ENCODE peak calls at places on chromosomes 16 and 17, in four cellular contexts. One of them, this sample, is unnamed.

GRCh38 chr17:11719852-11720251 is 121.6 kb downstream of the DNAH9 start:
- DNase-seq in stimulated activated CD4-positive, alpha-beta T cell treated with anti-CD3 and anti-CD28 coated beads, Interleukin-12 subunit alpha, Interleukin-12 subunit beta, amount 100 ng/mL, for 24 hours: no peak
- DNase-seq in HFF-Myc: no peak
- DNase-seq in activated CD8-positive, alpha-beta T cell treated with anti-CD3 and anti-CD28 coated beads for 36 hours: no peak
- DNase-seq in this sample: no peak

GRCh38 chr16:53518550-53519416 is 15.8 kb upstream of the AKTIP start:
- DNase-seq in stimulated activated CD4-positive, alpha-beta T cell treated with anti-CD3 and anti-CD28 coated beads, Interleukin-12 subunit alpha, Interleukin-12 subunit beta, amount 100 ng/mL, for 24 hours: peak; percentile 36
- DNase-seq in HFF-Myc: peak; percentile 69
- DNase-seq in activated CD8-positive, alpha-beta T cell treated with anti-CD3 and anti-CD28 coated beads for 36 hours: peak; percentile 92
- DNase-seq in this sample: peak; percentile 94

GRCh38 chr17:35791681-35792350 is 3.6 kb downstream of the MMP28 start:
- DNase-seq in stimulated activated CD4-positive, alpha-beta T cell treated with anti-CD3 and anti-CD28 coated beads, Interleukin-12 subunit alpha, Interleukin-12 subunit beta, amount 100 ng/mL, for 24 hours: no peak
- DNase-seq in HFF-Myc: no peak
- DNase-seq in activated CD8-positive, alpha-beta T cell treated with anti-CD3 and anti-CD28 coated beads for 36 hours: no peak
- DNase-seq in this sample: no peak

GRCh38 chr17:28612936-28613872 is 781 bp downstream of the RSKR start:
- DNase-seq in stimulated activated CD4-positive, alpha-beta T cell treated with anti-CD3 and anti-CD28 coated beads, Interleukin-12 subunit alpha, Interleukin-12 subunit beta, amount 100 ng/mL, for 24 hours: no peak
- DNase-seq in HFF-Myc: no peak
- DNase-seq in activated CD8-positive, alpha-beta T cell treated with anti-CD3 and anti-CD28 coated beads for 36 hours: peak; percentile 55
- DNase-seq in this sample: peak; percentile 45

GRCh38 chr16:63461248-63461841 is 1425.1 kb upstream of the CDH8 start:
- DNase-seq in stimulated activated CD4-positive, alpha-beta T cell treated with anti-CD3 and anti-CD28 coated beads, Interleukin-12 subunit alpha, Interleukin-12 subunit beta, amount 100 ng/mL, for 24 hours: no peak
- DNase-seq in HFF-Myc: peak; percentile 7
- DNase-seq in activated CD8-positive, alpha-beta T cell treated with anti-CD3 and anti-CD28 coated beads for 36 hours: no peak
- DNase-seq in this sample: no peak

GRCh38 chr16:16867994-16868393 is 489.1 kb downstream of the NPIPA7 start:
- DNase-seq in stimulated activated CD4-positive, alpha-beta T cell treated with anti-CD3 and anti-CD28 coated beads, Interleukin-12 subunit alpha, Interleukin-12 subunit beta, amount 100 ng/mL, for 24 hours: no peak
- DNase-seq in HFF-Myc: no peak
- DNase-seq in activated CD8-positive, alpha-beta T cell treated with anti-CD3 and anti-CD28 coated beads for 36 hours: no peak
- DNase-seq in this sample: no peak

GRCh38 chr16:65967376-65967775 is 399.1 kb upstream of the CDH5 start:
- DNase-seq in stimulated activated CD4-positive, alpha-beta T cell treated with anti-CD3 and anti-CD28 coated beads, Interleukin-12 subunit alpha, Interleukin-12 subunit beta, amount 100 ng/mL, for 24 hours: no peak
- DNase-seq in HFF-Myc: peak; percentile 42
- DNase-seq in activated CD8-positive, alpha-beta T cell treated with anti-CD3 and anti-CD28 coated beads for 36 hours: no peak
- DNase-seq in this sample: no peak

GRCh38 chr17:75472119-75472518 is 15.7 kb downstream of the TMEM94 start:
- DNase-seq in stimulated activated CD4-positive, alpha-beta T cell treated with anti-CD3 and anti-CD28 coated beads, Interleukin-12 subunit alpha, Interleukin-12 subunit beta, amount 100 ng/mL, for 24 hours: no peak
- DNase-seq in HFF-Myc: no peak
- DNase-seq in activated CD8-positive, alpha-beta T cell treated with anti-CD3 and anti-CD28 coated beads for 36 hours: no peak
- DNase-seq in this sample: no peak

GRCh38 chr17:38871247-38871991 is 1.6 kb downstream of the LASP1 start:
- DNase-seq in stimulated activated CD4-positive, alpha-beta T cell treated with anti-CD3 and anti-CD28 coated beads, Interleukin-12 subunit alpha, Interleukin-12 subunit beta, amount 100 ng/mL, for 24 hours: no peak
- DNase-seq in HFF-Myc: no peak
- DNase-seq in activated CD8-positive, alpha-beta T cell treated with anti-CD3 and anti-CD28 coated beads for 36 hours: peak; percentile 94
- DNase-seq in this sample: peak; percentile 67

GRCh38 chr16:68490829-68491575 is 42.7 kb upstream of the SMPD3 start:
- DNase-seq in stimulated activated CD4-positive, alpha-beta T cell treated with anti-CD3 and anti-CD28 coated beads, Interleukin-12 subunit alpha, Interleukin-12 subunit beta, amount 100 ng/mL, for 24 hours: no peak
- DNase-seq in HFF-Myc: no peak
- DNase-seq in activated CD8-positive, alpha-beta T cell treated with anti-CD3 and anti-CD28 coated beads for 36 hours: no peak
- DNase-seq in this sample: peak; percentile 64

GRCh38 chr16:56354746-56355145 is 70.6 kb downstream of the AMFR start:
- DNase-seq in stimulated activated CD4-positive, alpha-beta T cell treated with anti-CD3 and anti-CD28 coated beads, Interleukin-12 subunit alpha, Interleukin-12 subunit beta, amount 100 ng/mL, for 24 hours: no peak
- DNase-seq in HFF-Myc: no peak
- DNase-seq in activated CD8-positive, alpha-beta T cell treated with anti-CD3 and anti-CD28 coated beads for 36 hours: no peak
- DNase-seq in this sample: no peak

GRCh38 chr17:83056583-83057396 is 22.6 kb upstream of the METRNL start:
- DNase-seq in stimulated activated CD4-positive, alpha-beta T cell treated with anti-CD3 and anti-CD28 coated beads, Interleukin-12 subunit alpha, Interleukin-12 subunit beta, amount 100 ng/mL, for 24 hours: no peak
- DNase-seq in HFF-Myc: no peak
- DNase-seq in activated CD8-positive, alpha-beta T cell treated with anti-CD3 and anti-CD28 coated beads for 36 hours: no peak
- DNase-seq in this sample: no peak

GRCh38 chr17:31434404-31435050 is 43.1 kb downstream of the RAB11FIP4 start:
- DNase-seq in stimulated activated CD4-positive, alpha-beta T cell treated with anti-CD3 and anti-CD28 coated beads, Interleukin-12 subunit alpha, Interleukin-12 subunit beta, amount 100 ng/mL, for 24 hours: no peak
- DNase-seq in HFF-Myc: no peak
- DNase-seq in activated CD8-positive, alpha-beta T cell treated with anti-CD3 and anti-CD28 coated beads for 36 hours: no peak
- DNase-seq in this sample: no peak

GRCh38 chr16:27463741-27464662 is 62.0 kb downstream of the IL21R start:
- DNase-seq in stimulated activated CD4-positive, alpha-beta T cell treated with anti-CD3 and anti-CD28 coated beads, Interleukin-12 subunit alpha, Interleukin-12 subunit beta, amount 100 ng/mL, for 24 hours: no peak
- DNase-seq in HFF-Myc: no peak
- DNase-seq in activated CD8-positive, alpha-beta T cell treated with anti-CD3 and anti-CD28 coated beads for 36 hours: peak; percentile 85
- DNase-seq in this sample: no peak

GRCh38 chr17:78737332-78737731 is 44.7 kb downstream of the CYTH1 start:
- DNase-seq in stimulated activated CD4-positive, alpha-beta T cell treated with anti-CD3 and anti-CD28 coated beads, Interleukin-12 subunit alpha, Interleukin-12 subunit beta, amount 100 ng/mL, for 24 hours: no peak
- DNase-seq in HFF-Myc: no peak
- DNase-seq in activated CD8-positive, alpha-beta T cell treated with anti-CD3 and anti-CD28 coated beads for 36 hours: no peak
- DNase-seq in this sample: no peak

GRCh38 chr16:29876186-29876577 is 13.2 kb upstream of the CDIPT start:
- DNase-seq in stimulated activated CD4-positive, alpha-beta T cell treated with anti-CD3 and anti-CD28 coated beads, Interleukin-12 subunit alpha, Interleukin-12 subunit beta, amount 100 ng/mL, for 24 hours: no peak
- DNase-seq in HFF-Myc: no peak
- DNase-seq in activated CD8-positive, alpha-beta T cell treated with anti-CD3 and anti-CD28 coated beads for 36 hours: no peak
- DNase-seq in this sample: no peak

GRCh38 chr16:81492307-81492706 is 47.7 kb downstream of the CMIP start:
- DNase-seq in stimulated activated CD4-positive, alpha-beta T cell treated with anti-CD3 and anti-CD28 coated beads, Interleukin-12 subunit alpha, Interleukin-12 subunit beta, amount 100 ng/mL, for 24 hours: no peak
- DNase-seq in HFF-Myc: no peak
- DNase-seq in activated CD8-positive, alpha-beta T cell treated with anti-CD3 and anti-CD28 coated beads for 36 hours: no peak
- DNase-seq in this sample: no peak

GRCh38 chr16:72091217-72091616 is 2.2 kb downstream of the TXNL4B start:
- DNase-seq in stimulated activated CD4-positive, alpha-beta T cell treated with anti-CD3 and anti-CD28 coated beads, Interleukin-12 subunit alpha, Interleukin-12 subunit beta, amount 100 ng/mL, for 24 hours: no peak
- DNase-seq in HFF-Myc: no peak
- DNase-seq in activated CD8-positive, alpha-beta T cell treated with anti-CD3 and anti-CD28 coated beads for 36 hours: no peak
- DNase-seq in this sample: no peak

GRCh38 chr16:30040221-30040620 is 9.2 kb upstream of the TLCD3B start:
- DNase-seq in stimulated activated CD4-positive, alpha-beta T cell treated with anti-CD3 and anti-CD28 coated beads, Interleukin-12 subunit alpha, Interleukin-12 subunit beta, amount 100 ng/mL, for 24 hours: no peak
- DNase-seq in HFF-Myc: no peak
- DNase-seq in activated CD8-positive, alpha-beta T cell treated with anti-CD3 and anti-CD28 coated beads for 36 hours: no peak
- DNase-seq in this sample: no peak

GRCh38 chr16:86529160-86529559 is 18.8 kb downstream of the FOXF1 start:
- DNase-seq in stimulated activated CD4-positive, alpha-beta T cell treated with anti-CD3 and anti-CD28 coated beads, Interleukin-12 subunit alpha, Interleukin-12 subunit beta, amount 100 ng/mL, for 24 hours: no peak
- DNase-seq in HFF-Myc: no peak
- DNase-seq in activated CD8-positive, alpha-beta T cell treated with anti-CD3 and anti-CD28 coated beads for 36 hours: no peak
- DNase-seq in this sample: no peak

GRCh38 chr17:73042809-73043685 is 49.4 kb downstream of the SLC39A11 start:
- DNase-seq in stimulated activated CD4-positive, alpha-beta T cell treated with anti-CD3 and anti-CD28 coated beads, Interleukin-12 subunit alpha, Interleukin-12 subunit beta, amount 100 ng/mL, for 24 hours: no peak
- DNase-seq in HFF-Myc: no peak
- DNase-seq in activated CD8-positive, alpha-beta T cell treated with anti-CD3 and anti-CD28 coated beads for 36 hours: no peak
- DNase-seq in this sample: no peak

GRCh38 chr17:39178516-39178915 is 12.6 kb upstream of the ARL5C start:
- DNase-seq in stimulated activated CD4-positive, alpha-beta T cell treated with anti-CD3 and anti-CD28 coated beads, Interleukin-12 subunit alpha, Interleukin-12 subunit beta, amount 100 ng/mL, for 24 hours: no peak
- DNase-seq in HFF-Myc: no peak
- DNase-seq in activated CD8-positive, alpha-beta T cell treated with anti-CD3 and anti-CD28 coated beads for 36 hours: no peak
- DNase-seq in this sample: no peak

GRCh38 chr16:5025171-5025632 is 8.5 kb downstream of the NAGPA start:
- DNase-seq in stimulated activated CD4-positive, alpha-beta T cell treated with anti-CD3 and anti-CD28 coated beads, Interleukin-12 subunit alpha, Interleukin-12 subunit beta, amount 100 ng/mL, for 24 hours: no peak
- DNase-seq in HFF-Myc: no peak
- DNase-seq in activated CD8-positive, alpha-beta T cell treated with anti-CD3 and anti-CD28 coated beads for 36 hours: peak; percentile 24
- DNase-seq in this sample: peak; percentile 41

GRCh38 chr16:86994651-86995171 is 322.5 kb downstream of the C16orf95 start:
- DNase-seq in stimulated activated CD4-positive, alpha-beta T cell treated with anti-CD3 and anti-CD28 coated beads, Interleukin-12 subunit alpha, Interleukin-12 subunit beta, amount 100 ng/mL, for 24 hours: no peak
- DNase-seq in HFF-Myc: peak; percentile 78
- DNase-seq in activated CD8-positive, alpha-beta T cell treated with anti-CD3 and anti-CD28 coated beads for 36 hours: no peak
- DNase-seq in this sample: no peak

GRCh38 chr16:3467920-3468319 is 24.4 kb downstream of the NAA60 start:
- DNase-seq in stimulated activated CD4-positive, alpha-beta T cell treated with anti-CD3 and anti-CD28 coated beads, Interleukin-12 subunit alpha, Interleukin-12 subunit beta, amount 100 ng/mL, for 24 hours: no peak
- DNase-seq in HFF-Myc: no peak
- DNase-seq in activated CD8-positive, alpha-beta T cell treated with anti-CD3 and anti-CD28 coated beads for 36 hours: peak; percentile 23
- DNase-seq in this sample: no peak

GRCh38 chr16:6105115-6105514 is 1007.5 kb upstream of the EEF2KMT start:
- DNase-seq in stimulated activated CD4-positive, alpha-beta T cell treated with anti-CD3 and anti-CD28 coated beads, Interleukin-12 subunit alpha, Interleukin-12 subunit beta, amount 100 ng/mL, for 24 hours: no peak
- DNase-seq in HFF-Myc: no peak
- DNase-seq in activated CD8-positive, alpha-beta T cell treated with anti-CD3 and anti-CD28 coated beads for 36 hours: no peak
- DNase-seq in this sample: no peak

GRCh38 chr17:44536090-44536960 is 21.0 kb upstream of the FZD2 start:
- DNase-seq in stimulated activated CD4-positive, alpha-beta T cell treated with anti-CD3 and anti-CD28 coated beads, Interleukin-12 subunit alpha, Interleukin-12 subunit beta, amount 100 ng/mL, for 24 hours: no peak
- DNase-seq in HFF-Myc: no peak
- DNase-seq in activated CD8-positive, alpha-beta T cell treated with anti-CD3 and anti-CD28 coated beads for 36 hours: no peak
- DNase-seq in this sample: no peak